ENCODE peak calls at places on chromosome 2, in ten cellular contexts. T is naive thymus-derived CD8-positive, alpha-beta T cell; H is A549; L is NCI-H1105 treated with DMSO at 0.1 percent for 48 hours; R is brain pericyte; Q is nephron progenitor cell; G is activated CD4-positive, alpha-beta T cell treated with anti-CD3 and anti-CD28 coated beads, Interleukin-2, amount 50 U/mL, for 1 hour; V is A172; B is ACHN; D is iPS-NIHi11. U is an unnamed sample.

GRCh38 chr2:74554821-74555531 is 456 bp downstream of the DOK1 start:
- DNase-seq in V (peak; percentile 41), T (peak; percentile 37), R (no peak), H (no peak), G (peak; percentile 40), D (peak; percentile 75), Q (peak; percentile 69), B (peak; percentile 67), L (peak; percentile 49), U (peak; percentile 69)

GRCh38 chr2:39218401-39218800 is 25.4 kb downstream of the CDKL4 start:
- DNase-seq in D (no peak), L (no peak), G (no peak), Q (no peak), T (no peak), R (no peak), B (no peak), V (no peak), H (no peak), U (no peak)

GRCh38 chr2:43139996-43140621 is 86.3 kb downstream of the ZFP36L2 start:
- DNase-seq in H (no peak), R (peak; percentile 83), L (no peak), B (no peak), D (no peak), V (no peak), T (no peak), Q (peak; percentile 29), G (no peak), U (no peak)

GRCh38 chr2:226638576-226638975 is 161.0 kb downstream of the IRS1 start:
- DNase-seq in T (no peak), R (no peak), D (no peak), H (no peak), L (no peak), Q (no peak), V (no peak), G (no peak), B (no peak), U (no peak)

GRCh38 chr2:65710779-65711295 is 278.4 kb upstream of the SPRED2 start:
- DNase-seq in L (no peak), D (peak; percentile 50), G (no peak), B (peak; percentile 29), R (no peak), Q (no peak), V (peak; percentile 53), T (no peak), H (peak; percentile 30), U (peak; percentile 73)

GRCh38 chr2:103898561-103898960 is 955.4 kb upstream of the POU3F3 start:
- DNase-seq in B (no peak), V (no peak), L (no peak), Q (no peak), T (no peak), H (peak; percentile 9), G (no peak), D (no peak), R (no peak), U (no peak)

GRCh38 chr2:215454519-215454918 is 18.7 kb upstream of the FN1 start:
- DNase-seq in B (peak; percentile 46), Q (no peak), H (peak; percentile 42), V (no peak), R (no peak), D (peak; percentile 41), T (no peak), G (no peak), L (peak; percentile 42), U (peak; percentile 40)

GRCh38 chr2:101962243-101962809 is 29.4 kb upstream of the IL1R2 start:
- DNase-seq in R (no peak), V (no peak), H (no peak), T (no peak), L (no peak), G (no peak), Q (no peak), B (no peak), D (no peak), U (no peak)

GRCh38 chr2:43515807-43516497 is 79.9 kb downstream of the THADA start:
- DNase-seq in V (no peak), L (no peak), B (no peak), R (no peak), D (no peak), G (no peak), Q (no peak), H (no peak), T (no peak), U (no peak)

GRCh38 chr2:239263231-239263936 is 137.4 kb downstream of the HDAC4 start:
- DNase-seq in L (no peak), R (no peak), T (no peak), H (no peak), V (no peak), D (no peak), B (no peak), G (no peak), Q (no peak), U (no peak)

GRCh38 chr2:205946226-205946625 is 139.7 kb downstream of the INO80D start:
- DNase-seq in V (no peak), T (no peak), H (no peak), B (no peak), R (no peak), L (no peak), G (no peak), D (no peak), Q (no peak), U (peak; percentile 26)

GRCh38 chr2:190052307-190052706 is 10.2 kb downstream of the MSTN start:
- DNase-seq in T (no peak), L (no peak), B (no peak), H (no peak), R (no peak), V (no peak), D (no peak), G (no peak), Q (no peak), U (no peak)

GRCh38 chr2:236874866-236875481 is 210.7 kb upstream of the COPS8 start:
- DNase-seq in Q (no peak), B (no peak), H (no peak), R (no peak), D (no peak), L (no peak), T (no peak), V (no peak), G (no peak), U (no peak)

U was measured in mesendoderm.